ENCODE peak calls at places on chromosome 14, in ten cellular contexts. W is neuronal stem cell; T is upper lobe of right lung; X is uterus; V is aorta; R is stomach; I is adipocyte; S is naive thymus-derived CD4-positive, alpha-beta T cell; M is endodermal cell; G is effector memory CD4-positive, alpha-beta T cell. B is an unnamed sample. For H3K9me3 and H3K4me1, the result is how much of the 10 kb centered on the place peaks cover.

GRCh38 chr14:64605926-64606685 is 56.3 kb downstream of the PPP1R36 start:
- DNase-seq in X (no peak), M (no peak), G (no peak), R (no peak), I (peak), W (no peak), S (no peak), T (no peak), V (no peak), B (no peak)

GRCh38 chr14:74834682-74835392 is 41.1 kb downstream of the PROX2 start:
- DNase-seq in M (no peak), I (peak), X (no peak), V (no peak), W (no peak), S (no peak), T (no peak), R (no peak), G (no peak), B (no peak)

GRCh38 chr14:77989441-77989891 is 180.7 kb upstream of the NRXN3 start:
- DNase-seq in T (no peak), S (no peak), I (no peak), G (no peak), M (peak), V (no peak), X (no peak), W (no peak), R (no peak), B (no peak)

GRCh38 chr14:60323199-60323891 is 74.3 kb downstream of the PPM1A start:
- DNase-seq in M (no peak), I (no peak), S (no peak), X (no peak), G (no peak), W (no peak), V (no peak), R (no peak), T (no peak), B (no peak)

GRCh38 chr14:61602733-61603077 is 92.6 kb upstream of the HIF1A start:
- DNase-seq in S (no peak), R (no peak), X (no peak), W (no peak), M (no peak), T (no peak), G (no peak), V (no peak), I (no peak), B (peak)

GRCh38 chr14:78697341-78697740 is 527.2 kb downstream of the NRXN3 start:
- DNase-seq in V (no peak), R (no peak), W (no peak), X (no peak), I (peak), T (no peak), M (no peak), S (no peak), G (no peak), B (no peak)

GRCh38 chr14:88554458-88555286 is at the start of gene PTPN21:
- DNase-seq in G (no peak), R (peak), W (peak), I (peak), T (peak), X (peak), M (peak), S (no peak), V (peak), B (peak)

GRCh38 chr14:68790656-68791077 is 2.2 kb downstream of the ZFP36L1 start:
- DNase-seq in V (no peak), R (peak), W (no peak), S (peak), I (no peak), G (peak), T (no peak), M (peak), X (peak), B (no peak)

GRCh38 chr14:55316528-55316927 is 45.3 kb downstream of the FBXO34 start:
- DNase-seq in W (no peak), G (no peak), R (no peak), I (no peak), V (no peak), M (no peak), S (no peak), T (no peak), X (no peak), B (no peak)

GRCh38 chr14:102799684-102800562 is 22.7 kb downstream of the TRAF3 start:
- DNase-seq in R (no peak), M (no peak), W (no peak), S (no peak), I (peak), X (no peak), V (no peak), G (no peak), T (no peak), B (no peak)

GRCh38 chr14:68981539-68981976 is 2.5 kb upstream of the ACTN1 start:
- DNase-seq in T (no peak), R (no peak), I (peak), G (no peak), S (no peak), V (no peak), X (no peak), W (no peak), M (no peak), B (no peak)

GRCh38 chr14:26722258-26722657 is 124.4 kb upstream of the NOVA1 start:
- DNase-seq in X (no peak), V (no peak), T (no peak), I (no peak), W (no peak), R (no peak), S (no peak), G (no peak), M (no peak), B (no peak)

GRCh38 chr14:65423986-65424385 is 11.5 kb downstream of the FUT8 start:
- DNase-seq in W (no peak), V (no peak), R (no peak), M (no peak), G (no peak), X (no peak), T (no peak), S (no peak), I (no peak), B (no peak)

GRCh38 chr14:34081576-34082136 is 130.8 kb upstream of the EGLN3 start:
- DNase-seq in T (no peak), X (no peak), I (peak), R (peak), V (no peak), S (no peak), G (no peak), M (no peak), W (no peak), B (no peak)

GRCh38 chr14:24630872-24631477 is 3.0 kb downstream of the GZMB start:
- DNase-seq in G (no peak), X (no peak), S (no peak), T (no peak), I (peak), V (no peak), M (no peak), W (no peak), R (peak), B (no peak)

GRCh38 chr14:90421001-90421580 is 24.3 kb downstream of the CALM1 start:
- DNase-seq in S (no peak), W (no peak), G (no peak), R (no peak), I (no peak), M (no peak), X (no peak), T (no peak), V (no peak), B (no peak)

GRCh38 chr14:59123526-59123925 is 64.9 kb upstream of the DAAM1 start:
- DNase-seq in W (no peak), G (no peak), M (no peak), R (no peak), I (peak), S (no peak), T (no peak), X (no peak), V (no peak), B (no peak)

GRCh38 chr14:60134702-60135101 is 30.5 kb downstream of the DHRS7 start:
- DNase-seq in T (no peak), S (no peak), X (no peak), V (no peak), G (no peak), R (no peak), I (no peak), M (no peak), W (no peak), B (no peak)

GRCh38 chr14:21041676-21042433 is at the start of gene RNASE7:
- DNase-seq in G (no peak), X (no peak), V (no peak), R (no peak), T (no peak), W (no peak), M (no peak), I (peak), S (no peak), B (no peak)

GRCh38 chr14:65993103-65993502 is 493.1 kb upstream of the CCDC196 start:
- DNase-seq in G (no peak), I (no peak), R (no peak), W (no peak), T (no peak), X (no peak), S (no peak), M (no peak), V (no peak), B (no peak)

GRCh38 chr14:50906326-50906725 is 34.5 kb downstream of the ABHD12B start:
- DNase-seq in G (no peak), R (no peak), V (no peak), X (no peak), T (no peak), S (no peak), I (no peak), W (no peak), M (no peak), B (no peak)

GRCh38 chr14:48398675-48399282 is 723.4 kb upstream of the MDGA2 start:
- DNase-seq in W (peak), T (no peak), M (peak), I (peak), R (no peak), S (no peak), V (no peak), G (no peak), X (no peak), B (peak)

GRCh38 chr14:68235011-68235410 is 415.4 kb downstream of the RAD51B start:
- DNase-seq in I (no peak), M (no peak), R (no peak), X (no peak), W (no peak), G (no peak), T (no peak), V (no peak), S (no peak), B (no peak)

GRCh38 chr14:41785696-41786095 is 179.0 kb downstream of the LRFN5 start:
- DNase-seq in S (no peak), W (peak), M (peak), V (no peak), R (no peak), T (no peak), X (no peak), I (no peak), G (no peak), B (no peak)

GRCh38 chr14:96797943-96798349 is 764 bp downstream of the VRK1 start:
- DNase-seq in M (no peak), X (no peak), T (no peak), S (no peak), R (no peak), W (peak), G (no peak), I (peak), V (peak), B (peak)

GRCh38 chr14:31955941-31956579 is 121.0 kb upstream of the ARHGAP5 start:
- DNase-seq in S (no peak), R (no peak), M (no peak), X (no peak), I (peak), G (no peak), W (no peak), T (no peak), V (no peak), B (no peak)

GRCh38 chr14:36091096-36091495 is 85.4 kb downstream of the PTCSC3 start:
- DNase-seq in R (peak), I (peak), X (no peak), T (no peak), G (no peak), S (no peak), V (no peak), W (no peak), M (no peak), B (no peak)

GRCh38 chr14:74585406-74586335 is 26.4 kb downstream of the LTBP2 start:
- DNase-seq in I (no peak), M (no peak), G (no peak), V (peak), S (no peak), X (no peak), W (no peak), R (no peak), T (no peak), B (no peak)

GRCh38 chr14:89231426-89232113 is 185.5 kb downstream of the FOXN3 start:
- DNase-seq in W (no peak), I (no peak), M (no peak), G (no peak), R (no peak), T (no peak), V (no peak), X (no peak), S (no peak), B (no peak)

GRCh38 chr14:47722929-47723693 is 47.7 kb upstream of the MDGA2 start:
- DNase-seq in X (no peak), S (no peak), V (no peak), I (no peak), W (no peak), G (no peak), R (no peak), M (no peak), T (no peak), B (no peak)

GRCh38 chr14:84152452-84152851 is 1377.5 kb upstream of the FLRT2 start:
- DNase-seq in S (no peak), R (no peak), G (no peak), W (no peak), M (no peak), I (no peak), V (peak), X (no peak), T (no peak), B (no peak)

GRCh38 chr14:34713681-34714319 is 593 bp downstream of the CFL2 start:
- DNase-seq in T (peak), W (peak), S (peak), G (no peak), X (peak), I (peak), M (no peak), V (peak), R (peak), B (peak)

GRCh38 chr14:91059576-91060471 is 617 bp downstream of the RPS6KA5 start:
- DNase-seq in G (peak), X (peak), T (peak), I (peak), V (peak), M (peak), W (peak), R (peak), S (peak), B (peak)

GRCh38 chr14:51490205-51490604 is 161.5 kb upstream of the FRMD6 start:
- DNase-seq in S (no peak), I (peak), M (no peak), G (no peak), X (no peak), V (no peak), T (no peak), W (no peak), R (no peak), B (no peak)

GRCh38 chr14:36773136-36773540 is 111.5 kb downstream of the PAX9 start:
- DNase-seq in S (no peak), G (no peak), X (no peak), R (no peak), M (peak), I (peak), T (no peak), V (no peak), W (no peak), B (no peak)

GRCh38 chr14:52700701-52701172 is 5.4 kb upstream of the ERO1A start:
- DNase-seq in M (no peak), R (no peak), G (no peak), X (no peak), T (no peak), V (no peak), S (no peak), I (peak), W (no peak), B (no peak)

GRCh38 chr14:51653096-51653814 is 1.5 kb downstream of the FRMD6 start:
- DNase-seq in W (no peak), V (no peak), I (peak), R (no peak), M (peak), T (no peak), G (no peak), S (no peak), X (peak), B (peak)

GRCh38 chr14:95683793-95684192 is 2.4 kb upstream of the TCL1B start:
- DNase-seq in X (no peak), T (no peak), G (no peak), S (no peak), W (no peak), V (no peak), R (peak), I (no peak), M (peak), B (peak)

GRCh38 chr14:42307239-42307825 is 700.7 kb downstream of the LRFN5 start:
- DNase-seq in X (no peak), V (no peak), W (no peak), R (no peak), T (no peak), I (no peak), G (no peak), S (no peak), M (no peak), B (no peak)

DNA sequence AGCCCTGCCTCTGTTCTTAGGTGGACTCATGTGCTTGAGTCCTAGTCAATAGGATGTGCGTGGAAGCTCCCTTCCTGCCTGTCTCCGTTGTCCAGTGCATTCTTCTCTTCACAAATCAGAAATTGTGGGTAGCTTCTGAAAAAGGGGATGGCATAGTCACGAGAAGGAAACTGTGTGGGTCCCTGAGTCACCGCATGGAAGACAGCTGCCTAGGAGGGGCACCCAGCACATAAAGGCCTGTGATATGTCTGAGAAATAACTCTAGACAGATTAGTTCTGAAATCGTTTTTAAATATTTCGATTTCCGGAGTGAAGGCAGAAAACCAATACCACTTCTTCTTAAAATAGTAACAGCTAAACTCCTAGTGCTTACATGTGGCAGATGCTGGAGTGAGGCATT is 974.4 kb downstream of the BCL11B start:
- DNase-seq in W (no peak), R (no peak), G (no peak), M (no peak), X (no peak), S (no peak), I (no peak), V (no peak), T (no peak), B (no peak)
- H3K9me3 ChIP-seq in W (under half), R (under half), G (under half), M (under half), X (under half), S (under half), I (under half), V (under half), T (under half), B (under half)

GRCh38 chr14:103816991-103817390 is 30.4 kb downstream of the PPP1R13B start:
- DNase-seq in W (no peak), X (no peak), R (no peak), T (no peak), V (no peak), S (no peak), M (no peak), G (no peak), I (no peak), B (no peak)
- H3K4me1 ChIP-seq in W (under half), X (under half), R (half or more), T (under half), V (under half), S (under half), M (under half), G (under half), I (under half), B (under half)

DNA sequence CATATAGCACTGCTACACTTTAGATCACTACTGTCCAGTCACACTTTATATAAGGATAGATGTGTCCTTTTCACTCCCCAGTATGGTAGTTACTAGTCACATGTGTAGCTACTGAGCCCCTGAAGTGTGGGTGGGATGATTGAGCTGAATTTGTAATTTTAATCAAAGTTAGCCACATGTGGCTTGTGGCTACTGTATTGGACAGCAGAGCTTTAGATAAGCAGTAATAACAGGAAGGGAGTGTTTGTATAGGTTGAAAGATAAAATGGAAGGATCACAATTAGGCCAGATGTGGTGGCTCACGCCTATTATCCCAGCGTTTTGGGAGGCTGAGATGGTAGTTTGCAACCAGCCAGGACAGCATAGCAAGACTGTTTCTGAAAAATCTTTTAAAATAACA is 23.5 kb downstream of the NAA30 start:
- DNase-seq in S (no peak), G (no peak), R (no peak), W (no peak), X (no peak), V (no peak), I (no peak), M (no peak), T (no peak), B (no peak)
- H3K4me3 ChIP-seq in S (no peak), G (no peak), R (no peak), W (no peak), X (no peak), V (no peak), I (no peak), M (no peak), T (no peak), B (no peak)

DNA sequence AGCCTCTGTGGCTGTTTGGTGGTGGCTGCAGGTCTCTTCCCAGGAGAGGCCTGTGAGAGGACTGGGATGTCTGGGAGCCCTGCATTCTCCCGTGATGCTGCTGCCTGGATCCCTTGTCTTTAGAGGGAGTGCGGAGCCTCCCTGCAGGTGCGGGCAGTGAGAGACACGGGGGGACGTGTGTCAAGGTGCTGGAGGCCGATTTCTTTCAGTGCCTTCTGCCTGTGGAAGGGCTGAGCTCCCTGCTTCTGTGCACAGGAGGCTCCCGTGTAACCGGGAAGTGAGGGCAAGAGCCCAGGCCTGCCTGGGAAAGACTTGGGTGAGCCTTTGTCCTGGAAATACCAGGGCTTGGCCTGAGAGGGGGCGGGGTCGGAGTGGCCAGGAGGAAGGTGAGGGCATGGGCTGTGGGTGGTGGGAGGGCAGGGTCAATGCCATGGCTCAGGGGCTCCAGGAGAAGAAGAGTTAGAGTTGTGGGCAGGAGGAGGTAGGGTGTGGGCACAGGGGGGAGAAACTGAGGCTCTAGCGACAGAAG is 372.2 kb downstream of the TMEM121 start:
- DNase-seq in W (no peak), I (no peak), T (no peak), V (peak), G (no peak), M (no peak), X (no peak), R (no peak), S (no peak), B (no peak)
- H3K9me3 ChIP-seq in W (under half), I (under half), T (under half), V (under half), G (under half), M (under half), X (under half), R (under half), S (under half), B (under half)

GRCh38 chr14:101593411-101594181 is 32.3 kb downstream of the DIO3 start:
- DNase-seq in G (no peak), M (no peak), W (no peak), X (no peak), S (no peak), T (no peak), V (no peak), I (no peak), R (no peak), B (no peak)
- H3K4me1 ChIP-seq in G (under half), M (under half), W (under half), X (under half), S (under half), T (under half), V (under half), I (under half), R (under half), B (under half)